ENCODE peak calls at places on chromosomes 3 and 15, in five cellular contexts. One of them, this sample, is unnamed.

GRCh38 chr15:87902772-87903388 is 353.7 kb downstream of the NTRK3 start:
- DNase-seq in HCT116: no peak
- DNase-seq in mammary epithelial cell: no peak
- DNase-seq in GM23248: peak
- DNase-seq in fibroblast of lung: no peak
- DNase-seq in this sample: no peak

GRCh38 chr3:161142486-161142885 is 37.3 kb upstream of the B3GALNT1 start:
- DNase-seq in GM23248: peak
- DNase-seq in HCT116: no peak
- DNase-seq in fibroblast of lung: peak
- DNase-seq in mammary epithelial cell: no peak
- DNase-seq in this sample: no peak

GRCh38 chr3:155404486-155404885 is 111.0 kb upstream of the STRIT1 start:
- DNase-seq in mammary epithelial cell: no peak
- DNase-seq in GM23248: no peak
- DNase-seq in fibroblast of lung: no peak
- DNase-seq in HCT116: no peak
- DNase-seq in this sample: no peak

GRCh38 chr3:178510496-178510895 is 25.7 kb upstream of the KCNMB2 start:
- DNase-seq in mammary epithelial cell: no peak
- DNase-seq in fibroblast of lung: no peak
- DNase-seq in GM23248: no peak
- DNase-seq in HCT116: no peak
- DNase-seq in this sample: no peak

GRCh38 chr3:33826688-33827087 is 28.3 kb downstream of the PDCD6IP start:
- DNase-seq in GM23248: peak
- DNase-seq in mammary epithelial cell: no peak
- DNase-seq in fibroblast of lung: peak
- DNase-seq in HCT116: no peak
- DNase-seq in this sample: no peak

GRCh38 chr3:191020730-191021405 is 158.4 kb upstream of the GMNC start:
- DNase-seq in fibroblast of lung: peak
- DNase-seq in HCT116: no peak
- DNase-seq in GM23248: peak
- DNase-seq in mammary epithelial cell: no peak
- DNase-seq in this sample: no peak

GRCh38 chr3:46662771-46663551 is 30.5 kb downstream of the ALS2CL start:
- DNase-seq in mammary epithelial cell: no peak
- DNase-seq in fibroblast of lung: peak
- DNase-seq in HCT116: no peak
- DNase-seq in GM23248: peak
- DNase-seq in this sample: peak

GRCh38 chr3:180755553-180755952 is 76.3 kb upstream of the CCDC39 start:
- DNase-seq in HCT116: no peak
- DNase-seq in GM23248: no peak
- DNase-seq in fibroblast of lung: no peak
- DNase-seq in mammary epithelial cell: no peak
- DNase-seq in this sample: no peak

GRCh38 chr15:83549563-83549962 is 102.4 kb downstream of the SH3GL3 start:
- DNase-seq in HCT116: no peak
- DNase-seq in GM23248: no peak
- DNase-seq in fibroblast of lung: no peak
- DNase-seq in mammary epithelial cell: no peak
- DNase-seq in this sample: peak

GRCh38 chr3:61894988-61895935 is 333.9 kb downstream of the PTPRG start:
- DNase-seq in mammary epithelial cell: peak
- DNase-seq in HCT116: peak
- DNase-seq in fibroblast of lung: peak
- DNase-seq in GM23248: peak
- DNase-seq in this sample: peak

GRCh38 chr15:68783226-68784054 is 37.3 kb downstream of the ANP32A start:
- DNase-seq in fibroblast of lung: no peak
- DNase-seq in mammary epithelial cell: peak
- DNase-seq in GM23248: no peak
- DNase-seq in HCT116: peak
- DNase-seq in this sample: peak

GRCh38 chr3:81658322-81658997 is 103.0 kb downstream of the GBE1 start:
- DNase-seq in HCT116: no peak
- DNase-seq in fibroblast of lung: no peak
- DNase-seq in mammary epithelial cell: no peak
- DNase-seq in GM23248: no peak
- DNase-seq in this sample: no peak

GRCh38 chr3:38458796-38459498 is 5.3 kb downstream of the ACVR2B start:
- DNase-seq in fibroblast of lung: peak
- DNase-seq in HCT116: no peak
- DNase-seq in mammary epithelial cell: peak
- DNase-seq in GM23248: no peak
- DNase-seq in this sample: no peak

GRCh38 chr15:94174399-94174802 is 57.0 kb upstream of the MCTP2 start:
- DNase-seq in GM23248: peak
- DNase-seq in fibroblast of lung: peak
- DNase-seq in mammary epithelial cell: peak
- DNase-seq in HCT116: no peak
- DNase-seq in this sample: no peak

GRCh38 chr3:133476971-133477375 is 77.1 kb downstream of the BFSP2 start:
- DNase-seq in mammary epithelial cell: no peak
- DNase-seq in fibroblast of lung: no peak
- DNase-seq in HCT116: no peak
- DNase-seq in GM23248: no peak
- DNase-seq in this sample: peak

GRCh38 chr15:39908186-39908585 is 11.9 kb downstream of the GPR176 start:
- DNase-seq in GM23248: peak
- DNase-seq in HCT116: no peak
- DNase-seq in fibroblast of lung: peak
- DNase-seq in mammary epithelial cell: peak
- DNase-seq in this sample: peak

GRCh38 chr3:133673746-133674145 is 12.0 kb upstream of the TOPBP1 start:
- DNase-seq in GM23248: no peak
- DNase-seq in fibroblast of lung: no peak
- DNase-seq in mammary epithelial cell: no peak
- DNase-seq in HCT116: no peak
- DNase-seq in this sample: no peak

GRCh38 chr3:138332472-138333073 is 2.9 kb upstream of the NME9 start:
- DNase-seq in GM23248: peak
- DNase-seq in fibroblast of lung: peak
- DNase-seq in HCT116: peak
- DNase-seq in mammary epithelial cell: no peak
- DNase-seq in this sample: peak

GRCh38 chr3:197490098-197490497 is 65.7 kb downstream of the BDH1 start:
- DNase-seq in HCT116: no peak
- DNase-seq in mammary epithelial cell: peak
- DNase-seq in GM23248: peak
- DNase-seq in fibroblast of lung: peak
- DNase-seq in this sample: peak

GRCh38 chr3:72892870-72893269 is 5.0 kb downstream of the GXYLT2 start:
- DNase-seq in HCT116: no peak
- DNase-seq in mammary epithelial cell: no peak
- DNase-seq in fibroblast of lung: no peak
- DNase-seq in GM23248: no peak
- DNase-seq in this sample: no peak

GRCh38 chr15:64013179-64014043 is 32.9 kb downstream of the DAPK2 start:
- DNase-seq in HCT116: no peak
- DNase-seq in fibroblast of lung: peak
- DNase-seq in mammary epithelial cell: peak
- DNase-seq in GM23248: peak
- DNase-seq in this sample: no peak

GRCh38 chr3:36461588-36461987 is 81.3 kb downstream of the STAC start:
- DNase-seq in HCT116: no peak
- DNase-seq in fibroblast of lung: peak
- DNase-seq in mammary epithelial cell: peak
- DNase-seq in GM23248: peak
- DNase-seq in this sample: no peak

GRCh38 chr3:195873971-195874370 is 34.4 kb downstream of the TNK2 start:
- DNase-seq in HCT116: no peak
- DNase-seq in GM23248: peak
- DNase-seq in fibroblast of lung: peak
- DNase-seq in mammary epithelial cell: peak
- DNase-seq in this sample: no peak

GRCh38 chr15:63090502-63091286 is 31.0 kb upstream of the LACTB start:
- DNase-seq in mammary epithelial cell: no peak
- DNase-seq in HCT116: no peak
- DNase-seq in GM23248: no peak
- DNase-seq in fibroblast of lung: no peak
- DNase-seq in this sample: no peak

GRCh38 chr3:158761350-158761749 is 29.1 kb upstream of the RARRES1 start:
- DNase-seq in GM23248: no peak
- DNase-seq in fibroblast of lung: no peak
- DNase-seq in mammary epithelial cell: no peak
- DNase-seq in HCT116: no peak
- DNase-seq in this sample: no peak

GRCh38 chr3:10188798-10189556 is 24.3 kb downstream of the IRAK2 start:
- DNase-seq in fibroblast of lung: no peak
- DNase-seq in GM23248: no peak
- DNase-seq in mammary epithelial cell: peak
- DNase-seq in HCT116: no peak
- DNase-seq in this sample: no peak

DNA sequence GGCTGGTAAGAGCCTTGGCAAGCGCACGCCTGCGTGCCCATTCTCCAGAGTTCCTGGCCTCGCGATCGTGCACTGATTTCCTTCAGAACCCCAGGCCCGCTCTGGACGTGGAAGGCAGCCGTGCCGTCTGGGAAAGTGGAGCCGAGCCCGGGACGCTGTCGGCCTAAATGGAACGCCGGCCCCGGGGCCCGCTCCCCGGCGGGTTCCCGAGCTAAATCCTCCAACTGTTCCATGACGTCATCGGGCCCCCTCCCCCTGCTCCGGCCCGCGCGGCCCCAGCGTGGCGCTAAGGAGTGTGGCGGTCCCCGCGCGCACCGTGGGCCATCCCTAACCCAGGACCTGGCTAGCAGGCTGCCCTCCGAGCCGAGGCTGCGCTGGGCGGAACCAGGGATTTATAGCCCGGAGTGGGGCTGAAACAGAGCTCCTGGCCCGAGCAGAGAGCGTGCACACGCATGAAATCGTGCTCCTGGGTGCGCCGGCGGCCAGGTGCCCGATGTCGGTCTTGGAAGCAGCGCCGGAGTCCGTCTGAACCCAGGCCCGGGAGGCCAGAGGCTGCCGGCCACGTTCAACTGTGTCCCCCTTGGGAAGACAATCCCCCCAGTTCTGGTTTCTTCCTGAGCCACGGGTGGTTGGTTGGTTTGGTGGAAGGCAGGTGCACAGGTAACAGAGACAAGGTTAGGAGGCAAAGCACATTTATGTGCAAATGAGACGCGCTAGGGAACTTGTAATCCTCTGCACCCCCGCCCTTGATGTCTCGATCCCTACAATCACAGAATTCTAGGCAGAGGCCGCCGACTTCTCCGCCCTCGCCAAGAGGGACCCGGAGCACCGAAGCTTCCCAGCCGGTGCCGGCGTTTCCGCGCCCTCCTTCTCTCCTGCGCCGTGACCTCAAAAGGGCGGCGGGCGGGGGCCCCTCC is 84.9 kb upstream of the ETV5 start:
- DNase-seq in GM23248: peak
- DNase-seq in fibroblast of lung: no peak
- DNase-seq in HCT116: no peak
- DNase-seq in mammary epithelial cell: no peak
- DNase-seq in this sample: peak
- TF ChIP-seq EZH2 in GM23248: peak
- TF ChIP-seq EZH2 in fibroblast of lung: peak
- TF ChIP-seq EZH2 in HCT116: no peak
- TF ChIP-seq EZH2 in mammary epithelial cell: no peak
- TF ChIP-seq EZH2 in this sample: peak

GRCh38 chr3:122310361-122310760 is 14.7 kb upstream of the CSTA start:
- DNase-seq in HCT116: no peak
- DNase-seq in fibroblast of lung: no peak
- DNase-seq in mammary epithelial cell: peak
- DNase-seq in GM23248: no peak
- DNase-seq in this sample: peak

GRCh38 chr3:122306622-122306953 is 18.5 kb upstream of the CSTA start:
- DNase-seq in fibroblast of lung: no peak
- DNase-seq in GM23248: no peak
- DNase-seq in mammary epithelial cell: no peak
- DNase-seq in HCT116: no peak
- DNase-seq in this sample: no peak

GRCh38 chr3:122307288-122307687 is 17.8 kb upstream of the CSTA start:
- DNase-seq in GM23248: no peak
- DNase-seq in HCT116: no peak
- DNase-seq in mammary epithelial cell: no peak
- DNase-seq in fibroblast of lung: no peak
- DNase-seq in this sample: no peak

GRCh38 chr3:122305818-122306621 is 19.0 kb upstream of the CSTA start:
- DNase-seq in fibroblast of lung: peak
- DNase-seq in GM23248: no peak
- DNase-seq in HCT116: peak
- DNase-seq in mammary epithelial cell: peak
- DNase-seq in this sample: peak

DNA sequence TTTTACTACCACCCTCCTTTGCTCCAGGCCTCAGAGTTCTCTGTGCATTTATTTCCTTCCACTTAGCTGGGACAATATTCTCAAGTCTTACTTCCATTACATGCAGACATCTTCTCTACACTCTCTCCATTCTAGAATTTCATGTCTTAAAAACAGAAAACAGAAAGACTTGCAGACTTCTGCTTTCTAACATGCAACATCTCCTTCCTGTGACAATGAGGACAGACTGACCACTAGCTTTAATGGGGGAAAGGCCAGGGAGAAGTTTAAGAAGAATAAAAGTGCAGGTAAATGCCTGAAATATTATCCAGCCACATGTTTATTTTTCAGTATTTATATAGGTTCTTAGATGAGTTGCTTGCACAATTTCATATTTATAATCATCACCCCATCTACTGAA is 17.1 kb upstream of the CSTA start:
- DNase-seq in fibroblast of lung: no peak
- DNase-seq in HCT116: no peak
- DNase-seq in mammary epithelial cell: no peak
- DNase-seq in GM23248: no peak
- DNase-seq in this sample: no peak
- H2AFZ ChIP-seq in fibroblast of lung: no peak
- H2AFZ ChIP-seq in HCT116: no peak
- H2AFZ ChIP-seq in mammary epithelial cell: no peak
- H2AFZ ChIP-seq in GM23248: no peak
- H2AFZ ChIP-seq in this sample: no peak

GRCh38 chr3:48141225-48142137 is 46.7 kb downstream of the CDC25A start:
- DNase-seq in HCT116: no peak
- DNase-seq in mammary epithelial cell: peak
- DNase-seq in fibroblast of lung: no peak
- DNase-seq in GM23248: no peak
- DNase-seq in this sample: no peak
- H3K27ac ChIP-seq in HCT116: no peak
- H3K27ac ChIP-seq in mammary epithelial cell: no peak
- H3K27ac ChIP-seq in fibroblast of lung: no peak
- H3K27ac ChIP-seq in GM23248: no peak
- H3K27ac ChIP-seq in this sample: no peak

DNA sequence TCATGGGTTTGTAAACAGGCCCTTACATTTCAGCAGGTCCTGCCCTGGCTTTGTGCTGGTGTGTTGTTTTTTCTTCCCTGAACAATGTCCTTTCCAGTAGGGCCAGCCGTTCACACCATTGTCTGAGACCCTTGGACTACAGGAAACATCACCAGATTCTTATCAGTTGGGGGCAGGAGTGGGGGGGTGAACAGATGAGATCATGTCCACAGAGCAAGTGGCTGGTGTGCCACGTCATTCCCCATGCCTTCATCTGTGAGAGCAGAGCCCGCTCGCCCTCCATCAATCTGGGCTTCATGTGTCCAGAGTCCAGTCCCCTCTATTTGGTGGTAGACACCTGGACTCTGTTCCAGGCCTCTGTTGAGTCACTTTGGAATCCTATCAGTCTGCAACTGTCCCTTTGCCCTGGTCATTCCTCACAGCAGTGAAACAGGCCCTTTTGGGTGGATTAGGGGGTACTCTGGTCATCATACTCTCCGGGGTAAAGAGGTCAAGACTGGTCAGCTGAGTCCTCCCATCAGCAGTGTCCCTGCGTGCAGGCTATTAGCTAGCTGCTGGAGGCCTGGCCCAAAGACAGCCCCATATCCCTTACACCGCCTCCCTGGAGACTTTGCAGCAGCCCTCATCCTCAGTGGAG is 15.0 kb downstream of the SEMA3G start:
- DNase-seq in HCT116: no peak
- DNase-seq in GM23248: no peak
- DNase-seq in fibroblast of lung: peak
- DNase-seq in mammary epithelial cell: no peak
- DNase-seq in this sample: peak
- TF ChIP-seq EZH2 in HCT116: no peak
- TF ChIP-seq EZH2 in GM23248: no peak
- TF ChIP-seq EZH2 in fibroblast of lung: no peak
- TF ChIP-seq EZH2 in mammary epithelial cell: no peak
- TF ChIP-seq EZH2 in this sample: no peak

This sample was measured in hepatocyte.